ENCODE peak calls at places on chromosomes 2 and 18, in six cellular contexts. I is hepatocyte, J is dorsolateral prefrontal cortex, Z is HCT116, D is astrocyte, W is right lobe of liver. O is an unnamed sample.

GRCh38 chr2:126558029-126558428 is 97.9 kb upstream of the GYPC start:
- DNase-seq in J (no peak), W (no peak), D (no peak), Z (no peak), I (no peak), O (no peak)

GRCh38 chr2:226130192-226130591 is 669.4 kb downstream of the IRS1 start:
- DNase-seq in J (no peak), Z (no peak), D (peak; percentile 21), W (no peak), I (peak; percentile 12), O (no peak)

GRCh38 chr2:240451108-240451611 is 15.7 kb downstream of the GPC1 start:
- DNase-seq in J (peak; percentile 48), D (no peak), I (no peak), Z (no peak), W (no peak), O (no peak)

GRCh38 chr2:97736608-97737330 is 23.4 kb downstream of the ZAP70 start:
- DNase-seq in W (no peak), Z (no peak), J (no peak), I (no peak), D (no peak), O (no peak)

GRCh38 chr2:136135924-136136906 is 18.3 kb upstream of the CXCR4 start:
- DNase-seq in J (no peak), Z (no peak), I (no peak), W (no peak), D (peak; percentile 7), O (no peak)

GRCh38 chr2:129001926-129002325 is 683.3 kb upstream of the HS6ST1 start:
- DNase-seq in Z (no peak), J (no peak), I (no peak), D (no peak), W (no peak), O (no peak)

GRCh38 chr2:121513597-121514333 is 16.9 kb upstream of the RNU4ATAC start:
- DNase-seq in Z (no peak), D (no peak), J (no peak), W (no peak), I (no peak), O (no peak)

GRCh38 chr2:98277156-98277859 is 68.9 kb upstream of the CNGA3 start:
- DNase-seq in Z (no peak), W (no peak), I (no peak), J (no peak), D (no peak), O (no peak)

GRCh38 chr2:44645931-44646330 is 284.2 kb downstream of the CAMKMT start:
- DNase-seq in I (no peak), W (no peak), Z (no peak), J (no peak), D (no peak), O (no peak)

GRCh38 chr18:50659091-50660003 is 99.5 kb downstream of the MAPK4 start:
- DNase-seq in Z (peak; percentile 26), I (peak; percentile 74), W (no peak), D (no peak), J (no peak), O (no peak)

GRCh38 chr2:118091140-118091478 is 2.8 kb downstream of the INSIG2 start:
- DNase-seq in W (no peak), J (no peak), Z (no peak), D (peak; percentile 32), I (no peak), O (no peak)

GRCh38 chr2:203743441-203743932 is 37.0 kb downstream of the CD28 start:
- DNase-seq in Z (no peak), J (no peak), D (no peak), W (no peak), I (no peak), O (no peak)

GRCh38 chr2:7658486-7658885 is 741.3 kb downstream of the RNF144A start:
- DNase-seq in I (no peak), D (no peak), J (no peak), W (no peak), Z (no peak), O (no peak)

GRCh38 chr2:134391751-134392160 is 137.9 kb downstream of the MGAT5 start:
- DNase-seq in D (peak; percentile 61), J (no peak), Z (peak; percentile 23), W (no peak), I (no peak), O (no peak)

GRCh38 chr2:16349811-16350210 is 315.8 kb downstream of the CYRIA start:
- DNase-seq in W (no peak), D (no peak), I (no peak), Z (no peak), J (no peak), O (no peak)

GRCh38 chr18:76480913-76481312 is 14.1 kb downstream of the ZNF516 start:
- DNase-seq in J (no peak), Z (no peak), D (no peak), I (no peak), W (no peak), O (no peak)

GRCh38 chr18:76479351-76480238 is 15.4 kb downstream of the ZNF516 start:
- DNase-seq in I (no peak), W (no peak), J (no peak), D (no peak), Z (no peak), O (no peak)

GRCh38 chr18:76475450-76476203 is 19.4 kb downstream of the ZNF516 start:
- DNase-seq in W (no peak), Z (no peak), J (no peak), D (no peak), I (no peak), O (no peak)

GRCh38 chr18:76474824-76475223 is 20.2 kb downstream of the ZNF516 start:
- DNase-seq in Z (no peak), D (no peak), I (no peak), W (no peak), J (no peak), O (no peak)

DNA sequence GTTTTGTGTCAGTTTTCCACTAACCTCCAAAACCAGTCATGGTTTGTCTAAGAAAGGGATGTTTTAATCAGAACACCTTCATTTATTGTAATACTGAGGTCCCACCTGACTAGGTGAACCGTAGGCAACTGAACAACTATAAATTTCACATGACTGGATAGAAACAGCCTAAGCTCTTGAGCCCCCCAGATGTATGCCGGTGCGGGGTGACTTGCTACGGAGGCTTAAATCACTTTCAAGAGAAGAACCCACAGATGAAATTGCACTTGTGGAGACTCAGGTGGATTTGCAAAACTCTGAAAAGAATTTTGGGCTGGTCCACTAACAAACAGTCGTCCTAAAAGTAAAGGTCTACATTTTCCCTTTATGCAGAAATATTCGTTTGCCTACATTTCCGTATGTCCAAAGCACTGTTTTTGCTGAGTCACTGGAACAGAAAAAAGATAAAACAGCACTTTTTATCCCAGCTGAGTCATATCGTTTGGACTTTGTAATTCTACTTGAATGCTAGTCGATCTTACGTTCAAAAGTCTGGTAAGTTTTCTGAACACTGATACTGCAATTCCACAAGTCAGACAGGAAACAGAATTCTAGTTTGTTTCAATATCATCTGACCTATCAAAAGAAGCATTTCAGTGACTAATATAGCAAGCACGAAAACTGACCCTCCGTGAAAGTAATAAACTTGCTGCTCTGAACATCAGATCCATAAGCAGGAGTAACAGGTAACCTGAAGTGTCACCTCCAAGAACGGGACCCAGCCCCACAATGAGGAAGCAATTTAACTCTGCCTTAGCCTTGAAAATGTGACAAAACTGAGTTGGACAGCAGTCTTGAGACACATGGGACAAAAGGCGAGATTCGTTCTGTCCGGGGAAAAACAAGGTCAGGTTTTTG is 18.1 kb downstream of the ZNF516 start:
- DNase-seq in D (peak; percentile 95), W (no peak), J (no peak), I (peak; percentile 76), Z (no peak), O (peak; percentile 72)
- H3K4me3 ChIP-seq in D (peak overlapping the region; percentile 51), W (peak overlapping the region; percentile 32), J (no peak overlapping the region), I (no peak overlapping the region), Z (peak overlapping the region; percentile 57), O (peak overlapping the region; percentile 35)

GRCh38 chr18:25915907-25916306 is 174.5 kb downstream of the SS18 start:
- DNase-seq in I (no peak), W (no peak), Z (no peak), D (no peak), J (no peak), O (no peak)
- TF ChIP-seq CTCF in I (no peak), W (no peak), Z (peak; percentile 36), D (no peak), J (no peak), O (peak; percentile 16)

GRCh38 chr18:75160315-75160714 is 48.6 kb downstream of the PTGR3 start:
- DNase-seq in D (no peak), I (no peak), J (no peak), W (no peak), Z (no peak), O (no peak)
- H3K4me3 ChIP-seq in D (no peak overlapping the region), I (no peak overlapping the region), J (peak overlapping the region; percentile 47), W (no peak overlapping the region), Z (no peak overlapping the region), O (no peak overlapping the region)

GRCh38 chr2:38650717-38651116 is 15.2 kb upstream of the GALM start:
- DNase-seq in Z (no peak), J (no peak), D (no peak), I (no peak), W (no peak), O (no peak)
- TF ChIP-seq CTCF in Z (no peak), J (no peak), D (no peak), I (no peak), W (no peak), O (no peak)

DNA sequence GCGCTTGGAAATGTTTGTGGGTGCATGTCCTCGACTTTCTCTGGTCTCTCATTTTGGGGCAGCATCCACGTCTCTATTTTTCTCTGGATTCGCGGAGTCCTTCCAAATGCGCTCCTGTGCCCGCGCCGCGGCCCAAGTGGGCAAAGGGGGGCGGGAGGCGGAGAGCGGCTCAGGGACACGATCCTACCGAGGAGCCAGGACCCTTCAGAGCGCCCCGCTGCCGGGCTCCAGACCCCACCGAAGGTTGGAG is 990 bp downstream of the EPAS1 start:
- DNase-seq in I (no peak), J (no peak), W (no peak), Z (no peak), D (no peak), O (no peak)
- H3K4me3 ChIP-seq in I (peak overlapping the region; percentile 97), J (peak overlapping the region; percentile 54), W (peak overlapping the region; percentile 97), Z (peak overlapping the region; percentile 91), D (peak overlapping the region; percentile 67), O (peak overlapping the region; percentile 55)

DNA sequence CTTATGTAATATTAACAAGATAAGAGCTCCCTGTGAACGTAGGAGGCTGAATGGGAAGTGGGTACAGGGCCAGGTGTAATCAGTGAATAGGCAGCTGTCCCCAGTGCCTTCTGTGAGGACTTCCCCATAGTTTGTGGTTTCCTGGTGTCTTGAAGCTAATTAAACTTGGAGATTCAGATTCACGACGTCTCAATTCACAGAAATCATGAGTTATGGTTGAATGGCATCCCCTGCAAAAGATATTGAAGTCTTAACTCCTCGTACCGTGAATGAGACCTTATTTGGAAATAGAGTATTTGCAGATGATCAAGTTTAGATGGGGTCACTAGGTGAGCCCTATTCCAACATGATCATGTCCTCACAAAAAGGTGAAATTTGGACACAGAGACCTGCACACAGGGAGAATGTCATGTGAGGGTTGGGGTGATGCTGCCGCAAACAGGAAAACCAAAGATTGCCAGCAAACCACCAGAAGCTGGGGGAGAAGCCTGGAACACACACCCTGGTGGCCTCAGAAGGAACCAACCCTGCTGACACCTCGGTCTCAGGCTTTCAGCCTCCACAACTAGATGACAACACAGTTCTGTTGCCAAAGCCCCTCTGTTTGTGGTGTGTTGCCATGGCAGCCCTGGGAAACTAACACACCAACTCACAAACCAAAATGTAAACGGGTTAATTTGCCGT is 13.2 kb downstream of the ARL4C start:
- DNase-seq in I (no peak), W (no peak), J (no peak), D (no peak), Z (no peak), O (no peak)
- TF ChIP-seq CTCF in I (no peak), W (no peak), J (no peak), D (no peak), Z (peak; percentile 35), O (peak; percentile 14)

O was measured in HFF-Myc.